ENCODE peak calls at places on chromosomes 3 and 15, in seven cellular contexts. One of them, this sample, is unnamed.

GRCh38 chr3:64188810-64189560 is 36.3 kb downstream of the PRICKLE2 start:
- DNase-seq in HCT116: no peak
- DNase-seq in sigmoid colon: peak; percentile 76
- DNase-seq in spleen: no peak
- DNase-seq in Peyer's patch: no peak
- DNase-seq in transverse colon: no peak
- DNase-seq in heart left ventricle: no peak
- DNase-seq in this sample: no peak

GRCh38 chr15:64792282-64792681 is 16.9 kb upstream of the RBPMS2 start:
- DNase-seq in HCT116: no peak
- DNase-seq in sigmoid colon: no peak
- DNase-seq in spleen: no peak
- DNase-seq in Peyer's patch: no peak
- DNase-seq in heart left ventricle: no peak
- DNase-seq in transverse colon: no peak
- DNase-seq in this sample: no peak

GRCh38 chr3:8457039-8457438 is 44.6 kb upstream of the LMCD1 start:
- DNase-seq in heart left ventricle: no peak
- DNase-seq in spleen: no peak
- DNase-seq in transverse colon: no peak
- DNase-seq in Peyer's patch: no peak
- DNase-seq in HCT116: no peak
- DNase-seq in sigmoid colon: no peak
- DNase-seq in this sample: no peak

GRCh38 chr3:33299395-33300081 is 22.3 kb downstream of the FBXL2 start:
- DNase-seq in HCT116: peak; percentile 90
- DNase-seq in sigmoid colon: no peak
- DNase-seq in spleen: no peak
- DNase-seq in transverse colon: no peak
- DNase-seq in heart left ventricle: no peak
- DNase-seq in Peyer's patch: no peak
- DNase-seq in this sample: no peak

GRCh38 chr3:177294221-177294620 is 96.9 kb upstream of the TBL1XR1 start:
- DNase-seq in heart left ventricle: peak; percentile 77
- DNase-seq in sigmoid colon: peak; percentile 77
- DNase-seq in HCT116: no peak
- DNase-seq in transverse colon: no peak
- DNase-seq in Peyer's patch: no peak
- DNase-seq in spleen: no peak
- DNase-seq in this sample: no peak

GRCh38 chr15:25795061-25795460 is 68.1 kb downstream of the ATP10A start:
- DNase-seq in sigmoid colon: no peak
- DNase-seq in Peyer's patch: peak; percentile 39
- DNase-seq in heart left ventricle: no peak
- DNase-seq in transverse colon: no peak
- DNase-seq in spleen: no peak
- DNase-seq in HCT116: no peak
- DNase-seq in this sample: no peak

GRCh38 chr3:140145501-140145900 is 210.5 kb downstream of the CLSTN2 start:
- DNase-seq in sigmoid colon: no peak
- DNase-seq in spleen: no peak
- DNase-seq in heart left ventricle: no peak
- DNase-seq in Peyer's patch: no peak
- DNase-seq in HCT116: no peak
- DNase-seq in transverse colon: no peak
- DNase-seq in this sample: no peak

GRCh38 chr15:60589253-60589652 is 110.3 kb upstream of the ICE2 start:
- DNase-seq in sigmoid colon: no peak
- DNase-seq in spleen: no peak
- DNase-seq in heart left ventricle: no peak
- DNase-seq in transverse colon: peak; percentile 46
- DNase-seq in Peyer's patch: no peak
- DNase-seq in HCT116: no peak
- DNase-seq in this sample: no peak

GRCh38 chr15:35329521-35329921 is 216.4 kb downstream of the DPH6 start:
- DNase-seq in heart left ventricle: no peak
- DNase-seq in spleen: no peak
- DNase-seq in HCT116: no peak
- DNase-seq in transverse colon: no peak
- DNase-seq in Peyer's patch: no peak
- DNase-seq in sigmoid colon: no peak
- DNase-seq in this sample: no peak

GRCh38 chr15:76011611-76012010 is 613 bp downstream of the NRG4 start:
- DNase-seq in spleen: no peak
- DNase-seq in HCT116: no peak
- DNase-seq in sigmoid colon: no peak
- DNase-seq in Peyer's patch: no peak
- DNase-seq in heart left ventricle: no peak
- DNase-seq in transverse colon: no peak
- DNase-seq in this sample: no peak

DNA sequence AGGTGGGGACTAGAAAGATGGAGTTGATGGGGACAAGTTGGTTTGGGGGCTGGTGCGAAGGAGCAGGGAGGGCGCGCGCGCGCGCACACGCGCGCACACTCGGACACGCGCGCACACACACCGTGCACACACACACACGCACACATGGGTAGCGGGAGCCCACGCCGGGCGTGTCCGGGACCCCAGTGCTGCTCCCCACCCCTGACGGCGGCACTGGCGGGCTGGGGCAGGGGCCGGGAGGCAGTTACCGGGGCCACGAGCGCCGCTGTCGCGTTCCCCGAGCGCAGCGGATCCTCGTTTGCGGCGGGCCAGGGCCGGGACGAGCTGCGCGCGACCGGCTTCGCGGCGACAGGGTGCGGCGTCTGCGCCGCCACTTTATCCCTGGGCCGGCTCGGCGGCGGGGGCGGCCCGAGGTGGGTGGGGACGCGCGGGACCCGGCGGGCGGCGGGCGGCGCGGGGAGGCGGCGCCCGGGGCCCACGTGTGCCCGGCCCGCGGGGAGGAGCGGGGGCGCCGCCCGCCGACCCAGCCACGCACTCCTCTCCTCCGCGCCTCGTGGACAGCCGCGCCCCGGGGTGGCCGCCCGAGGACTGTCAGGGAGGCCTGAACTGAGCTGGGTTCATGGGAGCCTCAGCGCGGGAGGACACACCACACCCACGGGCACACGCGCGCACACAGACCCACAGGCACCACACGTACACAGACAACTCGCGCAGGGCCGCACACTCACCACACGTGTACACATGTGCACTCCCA is 698 bp upstream of the MGLL start:
- DNase-seq in heart left ventricle: peak; percentile 73
- DNase-seq in HCT116: no peak
- DNase-seq in transverse colon: peak; percentile 82
- DNase-seq in sigmoid colon: peak; percentile 89
- DNase-seq in Peyer's patch: peak; percentile 86
- DNase-seq in spleen: peak; percentile 85
- DNase-seq in this sample: peak; percentile 78
- TF ChIP-seq POLR2A in heart left ventricle: peak; percentile 53
- TF ChIP-seq POLR2A in HCT116: no peak
- TF ChIP-seq POLR2A in transverse colon: peak; percentile 73
- TF ChIP-seq POLR2A in sigmoid colon: no peak
- TF ChIP-seq POLR2A in Peyer's patch: peak; percentile 70
- TF ChIP-seq POLR2A in spleen: no peak
- TF ChIP-seq POLR2A in this sample: peak; percentile 78

GRCh38 chr3:97958396-97958795 is 13.8 kb downstream of the RIOX2 start:
- DNase-seq in heart left ventricle: no peak
- DNase-seq in sigmoid colon: no peak
- DNase-seq in Peyer's patch: no peak
- DNase-seq in HCT116: no peak
- DNase-seq in transverse colon: no peak
- DNase-seq in spleen: no peak
- DNase-seq in this sample: no peak
- H3K36me3 ChIP-seq in heart left ventricle: peaks cover 8% of the 10 kb centered on the region
- H3K36me3 ChIP-seq in sigmoid colon: peaks cover 8% of the 10 kb centered on the region
- H3K36me3 ChIP-seq in Peyer's patch: peaks cover 25% of the 10 kb centered on the region
- H3K36me3 ChIP-seq in HCT116: peaks cover 56% of the 10 kb centered on the region
- H3K36me3 ChIP-seq in transverse colon: no peaks in the 10 kb centered on the region
- H3K36me3 ChIP-seq in spleen: peaks cover 84% of the 10 kb centered on the region
- H3K36me3 ChIP-seq in this sample: no peaks in the 10 kb centered on the region

GRCh38 chr3:38343797-38344594 is 2.6 kb upstream of the XYLB start:
- DNase-seq in spleen: no peak
- DNase-seq in transverse colon: no peak
- DNase-seq in Peyer's patch: no peak
- DNase-seq in sigmoid colon: no peak
- DNase-seq in heart left ventricle: no peak
- DNase-seq in HCT116: no peak
- DNase-seq in this sample: no peak
- TF ChIP-seq CTCF in spleen: no peak
- TF ChIP-seq CTCF in transverse colon: no peak
- TF ChIP-seq CTCF in Peyer's patch: no peak
- TF ChIP-seq CTCF in sigmoid colon: no peak
- TF ChIP-seq CTCF in heart left ventricle: no peak
- TF ChIP-seq CTCF in HCT116: no peak
- TF ChIP-seq CTCF in this sample: peak; percentile 7

GRCh38 chr3:172522871-172523818 is at the start of gene TNFSF10:
- DNase-seq in heart left ventricle: peak; percentile 70
- DNase-seq in Peyer's patch: peak; percentile 81
- DNase-seq in HCT116: no peak
- DNase-seq in spleen: peak; percentile 91
- DNase-seq in transverse colon: peak; percentile 87
- DNase-seq in sigmoid colon: peak; percentile 82
- DNase-seq in this sample: peak; percentile 79
- TF ChIP-seq POLR2A in heart left ventricle: peak; percentile 81
- TF ChIP-seq POLR2A in Peyer's patch: peak; percentile 95
- TF ChIP-seq POLR2A in HCT116: no peak
- TF ChIP-seq POLR2A in spleen: peak; percentile 91
- TF ChIP-seq POLR2A in transverse colon: peak; percentile 97
- TF ChIP-seq POLR2A in sigmoid colon: peak; percentile 70
- TF ChIP-seq POLR2A in this sample: peak; percentile 84

DNA sequence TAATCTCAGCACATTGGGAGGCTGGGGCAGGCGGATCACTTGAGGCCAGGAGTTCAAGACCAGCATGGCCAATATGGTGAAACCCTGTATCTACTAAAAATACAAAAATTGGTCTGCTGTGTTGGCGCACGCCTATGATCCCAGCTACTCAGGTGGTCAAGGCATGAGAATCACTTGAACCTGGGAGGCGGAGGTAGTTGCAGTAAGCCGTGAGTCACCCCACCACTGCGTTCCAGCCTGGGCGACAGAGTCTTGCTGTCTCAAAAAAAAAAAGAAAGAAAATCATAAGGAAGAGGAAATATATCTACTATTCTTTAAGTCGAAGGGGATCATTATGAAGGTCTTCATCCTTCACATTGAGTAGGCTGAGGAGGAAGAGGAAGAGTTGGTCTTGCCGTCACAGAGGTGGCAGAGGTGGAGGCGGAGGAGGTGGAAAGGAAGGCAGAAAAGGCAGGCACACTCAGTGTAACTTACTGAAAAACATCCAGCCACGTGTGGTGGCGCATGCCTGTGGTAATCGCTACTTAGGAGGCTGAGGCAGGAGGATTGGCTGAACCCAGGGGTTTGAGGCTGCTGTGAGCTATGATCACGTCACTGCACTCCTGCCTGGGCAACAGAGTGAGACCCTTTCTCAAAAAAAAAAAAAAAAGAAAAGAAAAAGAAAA is 14.2 kb downstream of the CSK start:
- DNase-seq in sigmoid colon: no peak
- DNase-seq in HCT116: no peak
- DNase-seq in Peyer's patch: no peak
- DNase-seq in transverse colon: no peak
- DNase-seq in heart left ventricle: no peak
- DNase-seq in spleen: no peak
- DNase-seq in this sample: no peak
- H3K36me3 ChIP-seq in sigmoid colon: no peaks in the 10 kb centered on the region
- H3K36me3 ChIP-seq in HCT116: peaks cover 15% of the 10 kb centered on the region
- H3K36me3 ChIP-seq in Peyer's patch: peaks cover 23% of the 10 kb centered on the region
- H3K36me3 ChIP-seq in transverse colon: no peaks in the 10 kb centered on the region
- H3K36me3 ChIP-seq in heart left ventricle: no peaks in the 10 kb centered on the region
- H3K36me3 ChIP-seq in spleen: peaks cover 67% of the 10 kb centered on the region
- H3K36me3 ChIP-seq in this sample: no peaks in the 10 kb centered on the region